ENCODE peak calls at places on chromosomes 12 and 14, in four cellular contexts. Y is Peyer's patch, Q is heart left ventricle, L is right lobe of liver. I is an unnamed sample.

GRCh38 chr12:11718768-11719253 is 69.3 kb downstream of the ETV6 start:
- DNase-seq in Y (no peak), Q (peak), L (no peak), I (no peak)

GRCh38 chr12:107045186-107045585 is 48.2 kb downstream of the CRY1 start:
- DNase-seq in Y (no peak), Q (no peak), L (no peak), I (no peak)

GRCh38 chr14:64736271-64737131 is 32.3 kb downstream of the PLEKHG3 start:
- DNase-seq in Y (peak), Q (no peak), L (peak), I (no peak)

GRCh38 chr12:66960704-66961690 is 282.1 kb upstream of the GRIP1 start:
- DNase-seq in Y (no peak), Q (no peak), L (no peak), I (no peak)

GRCh38 chr14:74609721-74610120 is 2.3 kb downstream of the LTBP2 start:
- DNase-seq in Y (no peak), Q (no peak), L (no peak), I (no peak)

GRCh38 chr12:110932048-110932447 is 11.7 kb upstream of the MYL2 start:
- DNase-seq in Y (no peak), Q (no peak), L (no peak), I (peak)

GRCh38 chr14:103273145-103273846 is 60.7 kb upstream of the EIF5 start:
- DNase-seq in Y (peak), Q (no peak), L (no peak), I (no peak)

GRCh38 chr12:3276226-3276625 is 199.0 kb downstream of the TSPAN9 start:
- DNase-seq in Y (no peak), Q (no peak), L (no peak), I (no peak)

GRCh38 chr12:114395755-114396152 is 10.2 kb downstream of the TBX5 start:
- DNase-seq in Y (no peak), Q (no peak), L (no peak), I (no peak)

GRCh38 chr12:50195832-50196231 is 28.7 kb upstream of the CERS5 start:
- DNase-seq in Y (no peak), Q (no peak), L (no peak), I (peak)

GRCh38 chr12:95605087-95605486 is 53.8 kb upstream of the USP44 start:
- DNase-seq in Y (no peak), Q (no peak), L (no peak), I (no peak)

GRCh38 chr14:96081767-96082400 is 42.7 kb downstream of the C14orf132 start:
- DNase-seq in Y (no peak), Q (no peak), L (no peak), I (no peak)

GRCh38 chr14:68181395-68182326 is 362.1 kb downstream of the RAD51B start:
- DNase-seq in Y (no peak), Q (no peak), L (no peak), I (no peak)

GRCh38 chr12:85273411-85274075 is 6.5 kb upstream of the ALX1 start:
- DNase-seq in Y (no peak), Q (no peak), L (no peak), I (peak)

GRCh38 chr14:68781161-68782021 is 11.5 kb downstream of the ZFP36L1 start:
- DNase-seq in Y (peak), Q (peak), L (no peak), I (no peak)

GRCh38 chr12:75474121-75474520 is 6.4 kb upstream of the GLIPR1 start:
- DNase-seq in Y (no peak), Q (no peak), L (no peak), I (no peak)

GRCh38 chr14:70955543-70956480 is 48.6 kb downstream of the PCNX1 start:
- DNase-seq in Y (no peak), Q (no peak), L (no peak), I (no peak)

GRCh38 chr14:74838141-74838540 is 37.8 kb downstream of the PROX2 start:
- DNase-seq in Y (no peak), Q (no peak), L (no peak), I (no peak)

GRCh38 chr12:25775968-25776367 is 182.5 kb upstream of the RASSF8 start:
- DNase-seq in Y (no peak), Q (no peak), L (no peak), I (no peak)

GRCh38 chr12:118463677-118464076 is 87.3 kb downstream of the SUDS3 start:
- DNase-seq in Y (no peak), Q (no peak), L (no peak), I (no peak)

GRCh38 chr14:50619569-50620141 is 48.5 kb downstream of the SAV1 start:
- DNase-seq in Y (no peak), Q (no peak), L (no peak), I (no peak)

GRCh38 chr12:62426095-62426488 is 40.5 kb upstream of the MON2 start:
- DNase-seq in Y (no peak), Q (no peak), L (no peak), I (no peak)

GRCh38 chr14:100872641-100873071 is 30.9 kb downstream of the RTL1 start:
- DNase-seq in Y (peak), Q (no peak), L (peak), I (peak)

GRCh38 chr14:54796961-54797360 is 105.7 kb downstream of the GCH1 start:
- DNase-seq in Y (no peak), Q (no peak), L (no peak), I (no peak)

GRCh38 chr14:47278233-47278842 is 397.1 kb downstream of the MDGA2 start:
- DNase-seq in Y (peak), Q (no peak), L (peak), I (no peak)

GRCh38 chr14:37974421-37974820 is 233.3 kb upstream of the SSTR1 start:
- DNase-seq in Y (no peak), Q (no peak), L (no peak), I (no peak)

GRCh38 chr14:66015046-66015780 is 471.0 kb upstream of the CCDC196 start:
- DNase-seq in Y (no peak), Q (no peak), L (no peak), I (no peak)

GRCh38 chr14:75123991-75124390 is 2.9 kb downstream of the NEK9 start:
- DNase-seq in Y (no peak), Q (no peak), L (no peak), I (no peak)

GRCh38 chr14:104641753-104642539 is 37.4 kb upstream of the TMEM179 start:
- DNase-seq in Y (no peak), Q (no peak), L (peak), I (no peak)

GRCh38 chr14:104642540-104642868 is 37.9 kb upstream of the TMEM179 start:
- DNase-seq in Y (no peak), Q (no peak), L (peak), I (no peak)

GRCh38 chr14:104644656-104645055 is 40.1 kb upstream of the TMEM179 start:
- DNase-seq in Y (no peak), Q (no peak), L (no peak), I (no peak)

GRCh38 chr14:104644236-104644635 is 39.7 kb upstream of the TMEM179 start:
- DNase-seq in Y (peak), Q (no peak), L (no peak), I (no peak)

GRCh38 chr14:104643306-104643705 is 38.7 kb upstream of the TMEM179 start:
- DNase-seq in Y (no peak), Q (no peak), L (no peak), I (no peak)
- TF ChIP-seq POLR2A in Y (no peak), Q (no peak), L (no peak), I (no peak)

GRCh38 chr14:77376380-77376770 is 519 bp downstream of the TMED8 start:
- DNase-seq in Y (no peak), Q (peak), L (peak), I (no peak)

GRCh38 chr14:77377502-77377844 is 294 bp downstream of the SAMD15 start:
- DNase-seq in Y (no peak), Q (no peak), L (no peak), I (no peak)

GRCh38 chr14:77375164-77375950 is 1.5 kb downstream of the TMED8 start:
- DNase-seq in Y (no peak), Q (no peak), L (no peak), I (no peak)

GRCh38 chr14:77375973-77376372 is 921 bp downstream of the TMED8 start:
- DNase-seq in Y (no peak), Q (no peak), L (no peak), I (no peak)

GRCh38 chr14:77376771-77377501 is at the start of the genes SAMD15 and TMED8:
- DNase-seq in Y (peak), Q (peak), L (peak), I (peak)
- TF ChIP-seq CTCF in Y (no peak), Q (peak), L (peak), I (no peak)

GRCh38 chr12:64181504-64182291 is 40.4 kb downstream of the KICS2 start:
- DNase-seq in Y (no peak), Q (peak), L (no peak), I (no peak)
- TF ChIP-seq POLR2A in Y (no peak), Q (no peak), L (no peak), I (no peak)

DNA sequence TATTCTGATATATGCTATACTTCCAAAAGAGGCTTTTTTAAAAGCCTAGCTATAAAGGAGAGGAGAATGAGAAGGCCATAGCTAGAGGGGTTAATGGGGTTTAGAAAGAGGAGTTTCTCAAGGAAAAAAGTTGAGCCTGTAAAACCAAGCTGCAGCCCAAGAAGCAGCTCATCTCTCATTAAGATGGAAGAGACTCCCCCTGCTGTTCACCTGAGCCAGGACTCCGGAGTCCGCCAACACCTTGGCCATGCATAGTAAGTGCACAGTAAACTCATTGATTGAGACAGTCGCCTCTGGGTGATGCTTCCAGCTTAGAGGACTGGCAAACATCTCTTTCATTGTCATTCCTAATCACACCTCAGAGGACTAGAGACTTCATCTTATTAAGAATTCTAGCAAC is 46.2 kb downstream of the ANO2 start:
- DNase-seq in Y (no peak), Q (no peak), L (no peak), I (no peak)
- TF ChIP-seq CTCF in Y (no peak), Q (no peak), L (no peak), I (no peak)

DNA sequence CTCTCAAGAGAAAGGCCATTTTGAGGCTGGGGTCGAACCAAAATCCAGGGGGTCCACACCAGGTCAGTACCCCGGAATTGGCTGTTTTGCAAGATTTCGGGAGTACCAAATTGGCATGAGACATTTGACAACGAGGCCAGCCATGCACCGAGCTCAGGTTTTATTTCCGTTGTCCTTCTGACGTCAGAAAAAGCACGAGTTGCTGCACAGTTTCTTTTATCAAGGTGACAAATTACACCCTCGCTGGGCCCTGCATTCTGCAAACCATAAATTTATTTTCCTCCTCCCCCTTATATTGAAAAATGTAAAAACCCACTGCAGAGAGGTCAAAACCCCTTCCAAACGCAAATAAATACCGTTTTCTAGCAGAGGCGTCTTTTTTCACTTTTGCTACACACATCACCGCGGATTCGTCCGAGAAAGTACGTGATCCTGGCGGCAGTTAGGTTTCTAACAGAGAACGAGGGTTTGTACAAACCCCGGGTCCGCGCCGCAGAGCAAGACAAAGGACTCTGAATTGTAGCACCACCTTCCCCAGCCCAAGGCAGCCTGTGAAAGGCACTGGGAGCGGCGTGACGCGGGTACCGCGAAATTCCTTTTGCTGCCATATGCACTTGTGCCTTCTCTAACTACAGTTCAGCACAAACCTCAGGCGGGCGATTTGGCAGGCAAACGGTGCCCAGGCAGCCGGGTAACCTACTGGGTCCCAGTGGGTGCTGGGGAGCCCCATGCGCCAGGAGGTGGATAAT is 1.8 kb downstream of the SLC38A1 start:
- DNase-seq in Y (peak), Q (peak), L (peak), I (peak)
- TF ChIP-seq POLR2A in Y (no peak), Q (no peak), L (no peak), I (no peak)

GRCh38 chr14:95047754-95048153 is 109.6 kb downstream of the DICER1 start:
- DNase-seq in Y (no peak), Q (no peak), L (no peak), I (no peak)
- TF ChIP-seq CTCF in Y (no peak), Q (no peak), L (no peak), I (no peak)

GRCh38 chr14:24188251-24189058 is at the start of gene IPO4:
- DNase-seq in Y (peak), Q (peak), L (peak), I (peak)
- TF ChIP-seq POLR2A in Y (peak), Q (no peak), L (peak), I (no peak)

DNA sequence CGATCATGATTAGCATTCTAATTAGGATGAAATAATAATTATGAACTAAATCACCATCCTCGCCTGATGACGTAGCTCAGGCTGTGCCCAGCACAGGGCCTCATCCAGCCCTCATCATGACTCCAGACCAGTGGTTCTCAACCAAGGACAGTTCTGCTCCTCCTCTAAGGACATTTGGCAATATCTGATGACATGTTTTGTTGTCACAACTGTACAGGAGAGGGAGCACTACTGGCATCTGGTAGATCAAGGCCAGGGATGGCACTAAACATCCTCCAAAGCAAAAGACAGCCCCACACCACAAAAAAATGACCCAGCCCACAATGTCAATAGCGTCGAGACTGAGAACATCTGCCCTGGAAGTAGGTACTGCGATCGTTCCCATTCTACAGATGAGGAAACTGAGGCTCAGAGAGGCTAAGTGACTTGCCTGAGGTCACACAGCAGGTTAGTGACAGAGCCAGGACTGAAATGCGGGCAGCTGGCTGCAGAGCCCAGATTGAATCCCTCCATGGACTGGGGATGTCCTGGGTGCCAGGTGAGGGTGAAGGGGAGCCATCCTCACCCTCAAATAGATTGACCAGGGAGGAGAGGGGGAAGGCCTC is 15.5 kb downstream of the TRPV4 start:
- DNase-seq in Y (no peak), Q (peak), L (no peak), I (no peak)
- TF ChIP-seq CTCF in Y (no peak), Q (no peak), L (no peak), I (no peak)

GRCh38 chr12:79925492-79925891 is 9.4 kb downstream of the PPP1R12A start:
- DNase-seq in Y (no peak), Q (no peak), L (no peak), I (no peak)

GRCh38 chr12:79921786-79922185 is 13.1 kb downstream of the PPP1R12A start:
- DNase-seq in Y (no peak), Q (no peak), L (no peak), I (no peak)

GRCh38 chr12:79920421-79921238 is 14.3 kb downstream of the PPP1R12A start:
- DNase-seq in Y (no peak), Q (no peak), L (no peak), I (no peak)

GRCh38 chr12:79919762-79920161 is 15.1 kb downstream of the PPP1R12A start:
- DNase-seq in Y (no peak), Q (no peak), L (no peak), I (no peak)
- TF ChIP-seq POLR2A in Y (no peak), Q (no peak), L (no peak), I (no peak)